ENCODE peak calls at places on chromosomes 2 and 18, in four cellular contexts. One of them, this sample, is unnamed.

GRCh38 chr2:7758065-7758759 is 841.0 kb downstream of the RNF144A start:
- DNase-seq in lower lobe of right lung: no peak
- DNase-seq in HCT116: no peak
- DNase-seq in ovary: no peak
- DNase-seq in this sample: no peak

GRCh38 chr2:194327196-194327888 is 1329.7 kb upstream of the SLC39A10 start:
- DNase-seq in lower lobe of right lung: no peak
- DNase-seq in HCT116: no peak
- DNase-seq in ovary: no peak
- DNase-seq in this sample: no peak

GRCh38 chr18:50277935-50278334 is 3.4 kb downstream of the MBD1 start:
- DNase-seq in lower lobe of right lung: no peak
- DNase-seq in HCT116: no peak
- DNase-seq in ovary: no peak
- DNase-seq in this sample: no peak

GRCh38 chr18:59700535-59700967 is 3.3 kb upstream of the CCBE1 start:
- DNase-seq in lower lobe of right lung: no peak
- DNase-seq in HCT116: no peak
- DNase-seq in ovary: no peak
- DNase-seq in this sample: no peak

GRCh38 chr2:170812716-170813585 is 3.7 kb upstream of the GAD1 start:
- DNase-seq in lower lobe of right lung: no peak
- DNase-seq in HCT116: peak; percentile 80
- DNase-seq in ovary: peak; percentile 48
- DNase-seq in this sample: no peak

GRCh38 chr18:63956755-63957154 is 7.7 kb downstream of the HMSD start:
- DNase-seq in lower lobe of right lung: no peak
- DNase-seq in HCT116: no peak
- DNase-seq in ovary: no peak
- DNase-seq in this sample: no peak

GRCh38 chr2:96261328-96262003 is 4.3 kb downstream of the TMEM127 start:
- DNase-seq in lower lobe of right lung: no peak
- DNase-seq in HCT116: no peak
- DNase-seq in ovary: no peak
- DNase-seq in this sample: no peak

GRCh38 chr2:76958749-76959148 is 563.4 kb downstream of the LRRTM4 start:
- DNase-seq in lower lobe of right lung: no peak
- DNase-seq in HCT116: no peak
- DNase-seq in ovary: no peak
- DNase-seq in this sample: no peak

GRCh38 chr18:1848716-1849115 is 722.6 kb downstream of the METTL4 start:
- DNase-seq in lower lobe of right lung: no peak
- DNase-seq in HCT116: no peak
- DNase-seq in ovary: no peak
- DNase-seq in this sample: no peak

GRCh38 chr2:173961346-173961705 is 3.8 kb downstream of the SP3 start:
- DNase-seq in lower lobe of right lung: no peak
- DNase-seq in HCT116: no peak
- DNase-seq in ovary: no peak
- DNase-seq in this sample: no peak

GRCh38 chr2:144517825-144518699 is 1.9 kb downstream of the ZEB2 start:
- DNase-seq in lower lobe of right lung: no peak
- DNase-seq in HCT116: no peak
- DNase-seq in ovary: peak; percentile 52
- DNase-seq in this sample: no peak

GRCh38 chr2:233807215-233807865 is 29.2 kb downstream of the MROH2A start:
- DNase-seq in lower lobe of right lung: peak; percentile 21
- DNase-seq in HCT116: no peak
- DNase-seq in ovary: no peak
- DNase-seq in this sample: no peak

GRCh38 chr2:168611896-168612650 is 156.0 kb downstream of the CERS6 start:
- DNase-seq in lower lobe of right lung: no peak
- DNase-seq in HCT116: no peak
- DNase-seq in ovary: no peak
- DNase-seq in this sample: no peak

GRCh38 chr2:37555457-37555856 is 116.0 kb downstream of the CDC42EP3 start:
- DNase-seq in lower lobe of right lung: peak; percentile 66
- DNase-seq in HCT116: no peak
- DNase-seq in ovary: no peak
- DNase-seq in this sample: no peak

GRCh38 chr2:1707771-1708351 is 36.5 kb downstream of the PXDN start:
- DNase-seq in lower lobe of right lung: no peak
- DNase-seq in HCT116: no peak
- DNase-seq in ovary: peak; percentile 45
- DNase-seq in this sample: peak; percentile 90

GRCh38 chr18:9103488-9103887 is 989 bp downstream of the NDUFV2 start:
- DNase-seq in lower lobe of right lung: no peak
- DNase-seq in HCT116: no peak
- DNase-seq in ovary: no peak
- DNase-seq in this sample: no peak
- H3K4me3 ChIP-seq in lower lobe of right lung: peak overlapping the region; percentile 68
- H3K4me3 ChIP-seq in HCT116: peak overlapping the region; percentile 69
- H3K4me3 ChIP-seq in ovary: peak overlapping the region; percentile 64
- H3K4me3 ChIP-seq in this sample: peak overlapping the region; percentile 80

DNA sequence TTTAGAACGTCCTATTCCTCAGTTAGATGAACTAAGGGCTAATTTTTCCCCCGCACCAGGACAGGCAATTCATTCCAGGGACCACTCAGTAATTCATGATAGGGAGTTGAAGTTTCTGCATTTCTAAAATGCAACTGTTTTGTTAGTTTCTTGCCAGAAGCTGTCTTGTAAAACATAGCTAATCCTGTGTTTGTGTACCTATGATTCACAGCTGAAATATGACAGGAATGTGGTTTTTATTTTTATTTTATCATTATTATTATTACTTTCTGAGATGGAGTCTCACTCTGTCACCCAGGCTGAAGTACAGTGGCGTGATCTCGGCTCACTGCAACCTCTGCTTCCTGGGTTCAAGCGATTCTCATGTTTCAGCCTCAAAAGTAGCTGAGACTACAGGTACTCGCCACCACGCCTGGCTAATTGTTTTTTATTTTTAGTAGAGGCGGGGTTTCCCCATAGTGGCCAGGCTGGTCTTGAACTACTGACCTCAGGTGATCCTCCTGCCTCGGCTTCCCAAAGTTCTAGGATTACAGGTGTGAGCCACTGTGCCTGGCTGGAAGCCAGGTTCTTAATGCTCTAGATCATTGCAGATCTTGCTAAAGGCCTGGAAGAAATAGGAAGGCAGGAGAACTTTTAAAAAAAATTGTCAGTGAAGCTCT is 154.8 kb upstream of the FHL2 start:
- DNase-seq in lower lobe of right lung: no peak
- DNase-seq in HCT116: no peak
- DNase-seq in ovary: no peak
- DNase-seq in this sample: no peak
- H3K27ac ChIP-seq in lower lobe of right lung: no peak overlapping the region
- H3K27ac ChIP-seq in HCT116: no peak overlapping the region
- H3K27ac ChIP-seq in ovary: no peak overlapping the region
- H3K27ac ChIP-seq in this sample: no peak overlapping the region

GRCh38 chr2:237668440-237668839 is 41.1 kb downstream of the LRRFIP1 start:
- DNase-seq in lower lobe of right lung: no peak
- DNase-seq in HCT116: no peak
- DNase-seq in ovary: no peak
- DNase-seq in this sample: no peak

GRCh38 chr2:237669129-237669627 is 41.8 kb downstream of the LRRFIP1 start:
- DNase-seq in lower lobe of right lung: no peak
- DNase-seq in HCT116: no peak
- DNase-seq in ovary: no peak
- DNase-seq in this sample: no peak

GRCh38 chr2:237670641-237671040 is 43.3 kb downstream of the LRRFIP1 start:
- DNase-seq in lower lobe of right lung: no peak
- DNase-seq in HCT116: no peak
- DNase-seq in ovary: peak; percentile 71
- DNase-seq in this sample: peak; percentile 64

GRCh38 chr2:237671466-237672173 is 44.2 kb downstream of the LRRFIP1 start:
- DNase-seq in lower lobe of right lung: no peak
- DNase-seq in HCT116: no peak
- DNase-seq in ovary: no peak
- DNase-seq in this sample: peak; percentile 21

DNA sequence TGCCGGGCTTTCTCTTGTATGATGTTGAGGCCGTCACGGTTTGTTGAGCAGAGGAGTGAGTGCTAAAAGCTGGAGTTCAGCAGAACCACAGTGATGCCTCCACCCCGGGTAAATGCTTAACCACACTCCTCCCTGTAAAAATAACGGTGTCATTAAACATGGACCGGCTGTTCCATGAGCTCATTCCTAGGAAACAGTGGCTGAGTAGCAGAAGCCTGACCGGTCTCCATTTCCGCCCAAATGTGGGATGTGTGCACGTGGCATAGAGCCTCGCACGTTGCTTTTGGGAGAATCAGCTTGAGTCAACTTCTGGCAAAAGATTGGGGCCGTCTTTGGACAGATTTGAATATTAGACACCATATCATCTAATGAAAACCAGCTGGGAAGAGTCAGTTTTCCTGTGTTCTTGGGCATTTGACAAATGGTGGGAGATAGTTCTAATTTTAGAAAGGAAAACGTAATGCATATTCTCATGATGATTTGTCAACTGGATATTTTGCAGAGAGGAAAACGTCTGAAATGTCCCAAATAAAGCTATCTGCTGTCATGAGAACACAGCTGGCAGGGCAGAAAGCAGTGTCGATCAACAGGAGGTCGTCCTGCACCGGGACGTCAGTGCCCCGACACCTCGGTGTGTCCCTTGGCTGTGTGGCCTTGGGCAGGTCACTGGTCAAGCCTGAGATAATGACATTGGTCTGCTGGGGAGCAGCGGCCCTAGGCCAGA is 42.4 kb downstream of the LRRFIP1 start:
- DNase-seq in lower lobe of right lung: no peak
- DNase-seq in HCT116: no peak
- DNase-seq in ovary: peak; percentile 83
- DNase-seq in this sample: peak; percentile 82
- H3K4me3 ChIP-seq in lower lobe of right lung: no peak overlapping the region
- H3K4me3 ChIP-seq in HCT116: no peak overlapping the region
- H3K4me3 ChIP-seq in ovary: no peak overlapping the region
- H3K4me3 ChIP-seq in this sample: no peak overlapping the region

DNA sequence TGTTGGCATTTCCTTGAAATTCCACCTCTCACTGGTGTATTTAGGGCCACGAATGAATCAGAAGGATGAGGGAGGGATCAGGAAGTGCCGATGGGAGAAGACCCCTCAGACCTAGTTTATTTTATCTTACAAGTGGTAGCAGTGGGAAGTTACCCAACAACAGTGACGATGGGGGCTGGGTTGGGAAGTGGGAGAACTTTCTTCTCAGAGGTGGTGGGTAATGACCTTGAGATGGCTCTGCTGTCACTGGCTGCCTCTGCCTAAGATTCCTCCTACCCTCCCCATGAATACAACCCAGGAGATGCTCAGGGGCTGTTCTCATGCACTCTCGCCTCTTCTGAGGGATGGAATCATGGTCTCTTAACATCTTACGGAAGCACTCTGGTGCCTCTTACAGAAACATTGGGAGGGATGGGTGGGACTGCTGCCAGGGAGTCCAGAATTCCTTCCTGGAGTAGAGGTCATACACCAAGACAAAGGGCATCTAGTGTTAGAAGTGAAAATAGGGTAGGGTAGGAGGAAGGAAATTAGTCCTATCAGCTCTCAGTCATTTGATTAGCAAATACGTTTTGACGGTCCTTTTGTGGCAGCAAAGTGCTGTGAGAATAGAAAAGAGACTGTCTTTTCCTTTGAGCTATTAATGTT is 58.4 kb upstream of the TXNDC2 start:
- DNase-seq in lower lobe of right lung: no peak
- DNase-seq in HCT116: no peak
- DNase-seq in ovary: no peak
- DNase-seq in this sample: no peak
- H3K27ac ChIP-seq in lower lobe of right lung: peak overlapping the region; percentile 84
- H3K27ac ChIP-seq in HCT116: peak overlapping the region; percentile 87
- H3K27ac ChIP-seq in ovary: no peak overlapping the region
- H3K27ac ChIP-seq in this sample: no peak overlapping the region

DNA sequence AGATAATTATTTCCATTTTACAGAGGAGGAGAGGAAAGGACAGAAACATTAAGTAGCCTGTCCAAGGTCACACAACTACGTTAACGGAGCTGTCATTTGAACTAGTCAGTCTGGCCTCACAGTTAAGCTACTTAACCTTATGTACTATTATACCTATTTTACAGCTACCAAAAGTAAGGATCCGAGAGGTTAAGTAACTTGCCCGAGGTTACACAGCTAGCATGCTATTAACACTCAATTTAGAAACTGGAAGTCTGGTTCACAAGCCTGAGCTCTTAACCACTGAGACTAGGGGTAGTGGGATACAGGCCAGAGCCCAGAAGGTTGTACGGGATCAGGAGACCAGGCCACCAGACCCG is 476 bp downstream of the GLB1L start:
- DNase-seq in lower lobe of right lung: no peak
- DNase-seq in HCT116: no peak
- DNase-seq in ovary: no peak
- DNase-seq in this sample: no peak
- H3K4me3 ChIP-seq in lower lobe of right lung: peak overlapping the region; percentile 97
- H3K4me3 ChIP-seq in HCT116: peak overlapping the region; percentile 80
- H3K4me3 ChIP-seq in ovary: peak overlapping the region; percentile 82
- H3K4me3 ChIP-seq in this sample: peak overlapping the region; percentile 94

This sample was measured in heart left ventricle.